ENCODE peak calls at places on chromosomes 12 and 14, in nine cellular contexts. U is activated gamma-delta T cell treated with Interleukin-2 at 50 U/mL for 16 hours; K is AML-193; V is Caki2; X is CMK; A is left ventricle myocardium inferior; R is activated naive CD8-positive, alpha-beta T cell treated with anti-CD3 and anti-CD28 coated beads, Interleukin-2, amount 10 ng/mL, durations not matched to agents 7 days and 5 days; E is GM04503; I is midbrain. F is an unnamed sample.

GRCh38 chr12:107091989-107092641 is 1.2 kb downstream of the CRY1 start:
- DNase-seq in X (peak), V (peak), E (peak), A (no peak), I (peak), U (peak), K (peak), R (no peak), F (no peak)

GRCh38 chr14:36020120-36021029 is 156.1 kb downstream of the PTCSC3 start:
- DNase-seq in U (no peak), E (no peak), V (no peak), I (peak), X (no peak), A (no peak), K (no peak), R (no peak), F (no peak)

GRCh38 chr14:100031506-100032281 is 33.5 kb upstream of the EVL start:
- DNase-seq in E (peak), K (peak), U (no peak), I (no peak), A (no peak), V (peak), X (no peak), R (no peak), F (no peak)

GRCh38 chr14:50000215-50001145 is 107.6 kb downstream of the ARF6 start:
- DNase-seq in E (peak), V (peak), K (peak), U (peak), A (peak), X (no peak), I (no peak), R (peak), F (peak)

GRCh38 chr12:59077153-59077930 is 157.0 kb upstream of the LRIG3 start:
- DNase-seq in K (no peak), A (no peak), X (no peak), U (no peak), R (no peak), E (no peak), I (no peak), V (no peak), F (no peak)

GRCh38 chr12:75550401-75550851 is 39.0 kb upstream of the KRR1 start:
- DNase-seq in U (no peak), V (no peak), X (no peak), A (peak), E (no peak), I (no peak), K (no peak), R (no peak), F (no peak)

GRCh38 chr14:52328286-52328685 is 14.2 kb downstream of the PTGER2 start:
- DNase-seq in E (no peak), X (no peak), I (no peak), R (no peak), K (no peak), A (no peak), U (no peak), V (no peak), F (no peak)

GRCh38 chr14:28744126-28744525 is 22.5 kb upstream of the FOXG1 start:
- DNase-seq in X (no peak), U (no peak), R (no peak), A (no peak), E (no peak), V (no peak), K (no peak), I (no peak), F (no peak)

GRCh38 chr12:121578230-121579189 is 2.3 kb downstream of the KDM2B start:
- DNase-seq in K (no peak), I (no peak), U (peak), A (peak), E (no peak), X (no peak), R (no peak), V (no peak), F (no peak)

GRCh38 chr12:26062006-26062405 is 62.8 kb downstream of the BHLHE41 start:
- DNase-seq in I (no peak), U (no peak), E (no peak), K (no peak), X (no peak), A (no peak), R (no peak), V (no peak), F (no peak)

GRCh38 chr12:9341260-9341585 is 133.0 kb upstream of the PZP start:
- DNase-seq in U (no peak), X (no peak), K (no peak), V (no peak), E (no peak), R (no peak), I (no peak), A (no peak), F (no peak)

GRCh38 chr12:113056631-113057488 is at the start of gene DTX1:
- DNase-seq in E (no peak), I (peak), R (no peak), K (no peak), X (no peak), A (peak), V (no peak), U (peak), F (no peak)

GRCh38 chr12:104750061-104750460 is 208.0 kb downstream of the SLC41A2 start:
- DNase-seq in X (no peak), R (no peak), U (no peak), A (no peak), I (peak), E (no peak), V (peak), K (peak), F (no peak)

GRCh38 chr14:103511022-103511693 is 11.5 kb downstream of the CKB start:
- DNase-seq in R (no peak), I (no peak), K (no peak), V (no peak), A (no peak), X (no peak), E (no peak), U (no peak), F (no peak)

GRCh38 chr14:95516554-95517209 is at the start of gene SYNE3:
- DNase-seq in R (peak), E (no peak), U (no peak), X (no peak), A (peak), K (no peak), V (no peak), I (peak), F (peak)

GRCh38 chr12:96047621-96048211 is 12.3 kb upstream of the LTA4H start:
- DNase-seq in A (no peak), R (no peak), V (no peak), E (no peak), X (no peak), I (no peak), U (no peak), K (peak), F (no peak)

GRCh38 chr12:59929091-59929490 is 333.3 kb downstream of the SLC16A7 start:
- DNase-seq in V (no peak), A (no peak), R (no peak), X (no peak), I (no peak), U (no peak), K (no peak), E (peak), F (no peak)

GRCh38 chr14:63045612-63046320 is 508 bp upstream of the KCNH5 start:
- DNase-seq in R (peak), I (no peak), X (no peak), A (no peak), K (no peak), U (no peak), E (no peak), V (peak), F (no peak)

GRCh38 chr14:52835122-52835903 is 43.9 kb upstream of the GNPNAT1 start:
- DNase-seq in E (no peak), I (no peak), U (no peak), R (no peak), X (no peak), K (no peak), V (peak), A (no peak), F (no peak)

GRCh38 chr12:21894792-21895392 is 46.3 kb downstream of the ABCC9 start:
- DNase-seq in R (no peak), E (no peak), U (no peak), V (no peak), K (no peak), A (no peak), I (no peak), X (no peak), F (no peak)

GRCh38 chr12:46752396-46752795 is 73.4 kb downstream of the SLC38A4 start:
- DNase-seq in I (no peak), X (no peak), A (no peak), R (no peak), V (no peak), K (no peak), E (no peak), U (no peak), F (no peak)

GRCh38 chr12:131460516-131460915 is 250.4 kb upstream of the SFSWAP start:
- DNase-seq in K (no peak), U (no peak), E (no peak), R (no peak), X (no peak), V (no peak), I (peak), A (no peak), F (no peak)

GRCh38 chr14:85565862-85566296 is 35.9 kb downstream of the FLRT2 start:
- DNase-seq in U (no peak), I (no peak), V (peak), K (no peak), X (no peak), E (no peak), A (no peak), R (no peak), F (no peak)

GRCh38 chr12:107570721-107571120 is 114.9 kb upstream of the PWP1 start:
- DNase-seq in U (no peak), I (no peak), A (no peak), E (no peak), R (no peak), K (no peak), V (no peak), X (no peak), F (no peak)

GRCh38 chr14:39243831-39244230 is 10.1 kb downstream of the MIA2 start:
- DNase-seq in E (no peak), K (no peak), I (no peak), U (no peak), R (no peak), X (no peak), A (no peak), V (no peak), F (no peak)

GRCh38 chr14:57583396-57583795 is 89.7 kb upstream of the CCDC198 start:
- DNase-seq in V (no peak), A (no peak), R (no peak), I (no peak), X (no peak), E (no peak), K (no peak), U (no peak), F (no peak)

GRCh38 chr12:108479364-108480070 is 35.6 kb upstream of the FICD start:
- DNase-seq in R (no peak), U (no peak), K (no peak), X (no peak), I (no peak), A (no peak), V (no peak), E (no peak), F (no peak)

GRCh38 chr12:106840217-106840616 is 65.7 kb downstream of the RIC8B start:
- DNase-seq in X (no peak), E (peak), U (no peak), A (no peak), V (peak), K (no peak), R (no peak), I (no peak), F (no peak)

GRCh38 chr14:65303185-65303901 is 109.2 kb upstream of the FUT8 start:
- DNase-seq in R (no peak), A (no peak), E (no peak), K (no peak), I (no peak), V (no peak), X (no peak), U (no peak), F (no peak)

F was measured in effector CD8-positive, alpha-beta T cell.